ENCODE peak calls at places on chromosomes 16 and 17, in four cellular contexts. One of them, this sample, is unnamed.

GRCh38 chr17:47288531-47289116 is 35.0 kb downstream of the ITGB3 start:
- DNase-seq in ascending aorta: no peak
- DNase-seq in GM12878: no peak
- DNase-seq in KG1: no peak
- DNase-seq in this sample: no peak

GRCh38 chr17:36808181-36808661 is 129.1 kb upstream of the LHX1 start:
- DNase-seq in ascending aorta: no peak
- DNase-seq in GM12878: no peak
- DNase-seq in KG1: no peak
- DNase-seq in this sample: no peak

GRCh38 chr17:57481901-57482300 is 225.6 kb downstream of the MSI2 start:
- DNase-seq in ascending aorta: no peak
- DNase-seq in GM12878: no peak
- DNase-seq in KG1: no peak
- DNase-seq in this sample: peak; percentile 80

GRCh38 chr16:28151180-28151579 is 60.6 kb downstream of the XPO6 start:
- DNase-seq in ascending aorta: no peak
- DNase-seq in GM12878: no peak
- DNase-seq in KG1: no peak
- DNase-seq in this sample: no peak

GRCh38 chr16:50245417-50246298 is 20.7 kb upstream of the ADCY7 start:
- DNase-seq in ascending aorta: peak; percentile 81
- DNase-seq in GM12878: no peak
- DNase-seq in KG1: no peak
- DNase-seq in this sample: peak; percentile 73

GRCh38 chr17:81019563-81020442 is 15.1 kb upstream of the BAIAP2 start:
- DNase-seq in ascending aorta: no peak
- DNase-seq in GM12878: no peak
- DNase-seq in KG1: no peak
- DNase-seq in this sample: no peak

GRCh38 chr17:35192708-35193107 is 1.5 kb downstream of the SLC35G3 start:
- DNase-seq in ascending aorta: no peak
- DNase-seq in GM12878: no peak
- DNase-seq in KG1: no peak
- DNase-seq in this sample: no peak

GRCh38 chr17:19264681-19265080 is 27.5 kb downstream of the EPN2 start:
- DNase-seq in ascending aorta: no peak
- DNase-seq in GM12878: no peak
- DNase-seq in KG1: no peak
- DNase-seq in this sample: no peak

GRCh38 chr17:48244121-48244711 is 136.7 kb downstream of the SNX11 start:
- DNase-seq in ascending aorta: no peak
- DNase-seq in GM12878: no peak
- DNase-seq in KG1: no peak
- DNase-seq in this sample: no peak

GRCh38 chr16:2019919-2020831 is 590 bp downstream of the NPW start:
- DNase-seq in ascending aorta: no peak
- DNase-seq in GM12878: no peak
- DNase-seq in KG1: no peak
- DNase-seq in this sample: no peak

GRCh38 chr17:50015146-50015545 is 20.1 kb upstream of the DLX3 start:
- DNase-seq in ascending aorta: no peak
- DNase-seq in GM12878: no peak
- DNase-seq in KG1: no peak
- DNase-seq in this sample: no peak

GRCh38 chr17:76872221-76872873 is 4.1 kb downstream of the MGAT5B start:
- DNase-seq in ascending aorta: no peak
- DNase-seq in GM12878: no peak
- DNase-seq in KG1: peak; percentile 2
- DNase-seq in this sample: peak; percentile 93

GRCh38 chr17:733743-734142 is 1.3 kb downstream of the TLCD3A start:
- DNase-seq in ascending aorta: no peak
- DNase-seq in GM12878: no peak
- DNase-seq in KG1: no peak
- DNase-seq in this sample: no peak

GRCh38 chr17:80453126-80453979 is 23.1 kb downstream of the NPTX1 start:
- DNase-seq in ascending aorta: no peak
- DNase-seq in GM12878: no peak
- DNase-seq in KG1: no peak
- DNase-seq in this sample: no peak

GRCh38 chr16:19809121-19809635 is 75.5 kb downstream of the GPRC5B start:
- DNase-seq in ascending aorta: no peak
- DNase-seq in GM12878: no peak
- DNase-seq in KG1: no peak
- DNase-seq in this sample: no peak

GRCh38 chr17:10171057-10171456 is 27.3 kb downstream of the GAS7 start:
- DNase-seq in ascending aorta: no peak
- DNase-seq in GM12878: no peak
- DNase-seq in KG1: no peak
- DNase-seq in this sample: no peak

GRCh38 chr17:81348097-81349055 is 46.9 kb upstream of the BAHCC1 start:
- DNase-seq in ascending aorta: no peak
- DNase-seq in GM12878: no peak
- DNase-seq in KG1: no peak
- DNase-seq in this sample: no peak

GRCh38 chr17:17151962-17152361 is 54.2 kb downstream of the PLD6 start:
- DNase-seq in ascending aorta: peak; percentile 97
- DNase-seq in GM12878: no peak
- DNase-seq in KG1: no peak
- DNase-seq in this sample: peak; percentile 92

GRCh38 chr17:11318207-11318606 is 77.2 kb downstream of the SHISA6 start:
- DNase-seq in ascending aorta: peak; percentile 25
- DNase-seq in GM12878: no peak
- DNase-seq in KG1: no peak
- DNase-seq in this sample: no peak

GRCh38 chr17:45584092-45585036 is 93.8 kb upstream of the PLEKHM1 start:
- DNase-seq in ascending aorta: peak; percentile 72
- DNase-seq in GM12878: no peak
- DNase-seq in KG1: no peak
- DNase-seq in this sample: peak; percentile 17

GRCh38 chr16:80012586-80012985 is 412.0 kb upstream of the MAF start:
- DNase-seq in ascending aorta: no peak
- DNase-seq in GM12878: no peak
- DNase-seq in KG1: no peak
- DNase-seq in this sample: no peak

GRCh38 chr16:73011926-73012325 is 36.0 kb downstream of the ZFHX3 start:
- DNase-seq in ascending aorta: peak; percentile 30
- DNase-seq in GM12878: no peak
- DNase-seq in KG1: no peak
- DNase-seq in this sample: no peak

This sample was measured in GM04504.